ENCODE peak calls at places on chromosomes 7 and 10, in four cellular contexts. D, O, X and F are unnamed samples.

GRCh38 chr7:16940777-16941176 is 59.0 kb upstream of the AGR3 start:
- DNase-seq in O (no peak), D (no peak), X (no peak), F (no peak)

GRCh38 chr7:22093003-22093402 is 147.3 kb upstream of the CDCA7L start:
- DNase-seq in O (no peak), D (no peak), X (no peak), F (no peak)

GRCh38 chr7:47693161-47693740 is 111.3 kb upstream of the TNS3 start:
- DNase-seq in X (no peak), D (no peak), O (no peak), F (no peak)

GRCh38 chr7:21642422-21642821 is 99.6 kb downstream of the DNAH11 start:
- DNase-seq in X (no peak), O (no peak), D (no peak), F (no peak)

GRCh38 chr7:22016547-22016946 is 70.8 kb upstream of the CDCA7L start:
- DNase-seq in O (no peak), D (no peak), X (no peak), F (no peak)

GRCh38 chr10:30784896-30785605 is 155.5 kb upstream of the LYZL2 start:
- DNase-seq in X (no peak), O (no peak), D (no peak), F (peak; percentile 85)

GRCh38 chr7:90407484-90407821 is 4.2 kb downstream of the CLDN12 start:
- DNase-seq in X (no peak), O (no peak), D (peak; percentile 87), F (no peak)

GRCh38 chr10:133161486-133162051 is 1.6 kb downstream of the KNDC1 start:
- DNase-seq in X (no peak), O (no peak), D (no peak), F (no peak)

GRCh38 chr10:1989090-1989489 is 251.8 kb upstream of the ADARB2 start:
- DNase-seq in O (no peak), X (no peak), D (no peak), F (no peak)

GRCh38 chr10:113897693-113898618 is 43.5 kb downstream of the NHLRC2 start:
- DNase-seq in O (no peak), D (no peak), X (no peak), F (no peak)
- TF ChIP-seq KDM1A in O (no peak), D (no peak), X (no peak), F (no peak)

GRCh38 chr7:42227931-42228591 is 8.9 kb downstream of the GLI3 start:
- DNase-seq in D (no peak), O (no peak), X (no peak), F (no peak)
- TF ChIP-seq CBX5 in D (no peak), O (no peak), X (no peak), F (no peak)

GRCh38 chr7:69776611-69777010 is 178.3 kb downstream of the AUTS2 start:
- DNase-seq in D (no peak), O (no peak), X (no peak), F (no peak)
- TF ChIP-seq KDM1A in D (no peak), O (no peak), X (no peak), F (no peak)

GRCh38 chr10:75400163-75400768 is 1.3 kb downstream of the ZNF503 start:
- DNase-seq in O (no peak), D (no peak), X (no peak), F (no peak)
- TF ChIP-seq CBX5 in O (no peak), D (no peak), X (no peak), F (no peak)

GRCh38 chr10:89458289-89458688 is 43.9 kb downstream of the IFIT5 start:
- DNase-seq in X (no peak), O (no peak), D (no peak), F (no peak)
- TF ChIP-seq KDM1A in X (no peak), O (no peak), D (no peak), F (no peak)

GRCh38 chr10:92689663-92690210 is at the start of gene HHEX:
- DNase-seq in D (peak; percentile 56), X (no peak), O (peak; percentile 89), F (no peak)
- TF ChIP-seq CBX5 in D (no peak), X (no peak), O (no peak), F (no peak)

GRCh38 chr7:128945668-128946366 is 8.1 kb downstream of the IRF5 start:
- DNase-seq in X (no peak), O (no peak), D (no peak), F (peak; percentile 45)

GRCh38 chr7:128948312-128948973 is 10.7 kb downstream of the IRF5 start:
- DNase-seq in D (no peak), O (no peak), X (no peak), F (no peak)

GRCh38 chr7:128946936-128947830 is 9.5 kb downstream of the IRF5 start:
- DNase-seq in O (peak; percentile 27), D (no peak), X (no peak), F (no peak)

GRCh38 chr7:128947854-128948253 is 10.1 kb downstream of the IRF5 start:
- DNase-seq in D (no peak), O (no peak), X (no peak), F (no peak)

GRCh38 chr7:128948976-128949760 is 11.4 kb downstream of the IRF5 start:
- DNase-seq in D (no peak), O (no peak), X (no peak), F (no peak)
- TF ChIP-seq KDM1A in D (no peak), O (no peak), X (no peak), F (no peak)

GRCh38 chr10:32459072-32459703 is 13.2 kb downstream of the CCDC7 start:
- DNase-seq in D (no peak), X (no peak), O (no peak), F (no peak)
- TF ChIP-seq CBX5 in D (no peak), X (no peak), O (no peak), F (no peak)

DNA sequence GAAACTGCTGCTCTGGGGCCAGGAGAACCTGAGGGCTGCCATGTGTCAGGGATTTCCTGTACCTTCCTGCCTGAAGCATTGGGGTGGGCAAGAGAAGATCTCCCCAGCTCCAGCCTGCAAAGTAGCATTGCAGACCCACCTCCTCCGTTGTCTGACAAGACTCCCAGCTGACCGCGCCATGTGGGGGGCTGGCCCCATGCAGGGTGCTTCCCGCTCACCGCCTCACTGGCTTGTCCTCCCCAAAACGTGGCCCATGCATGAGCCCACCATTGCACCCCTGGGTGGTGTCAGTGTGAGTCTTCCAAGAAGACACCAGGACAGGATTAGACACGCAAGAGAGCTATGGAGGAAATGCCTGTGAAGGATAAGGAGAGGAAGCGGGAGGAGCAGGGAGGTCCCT is 68.3 kb downstream of the ABRAXAS2 start:
- DNase-seq in D (no peak), O (no peak), X (no peak), F (no peak)
- TF ChIP-seq KDM1A in D (no peak), O (no peak), X (no peak), F (no peak)